ENCODE peak calls at places on chromosomes 3 and 15, in five cellular contexts. One of them, this sample, is unnamed.

GRCh38 chr15:67880651-67881182 is 40.9 kb upstream of the RNU6-1 start:
- DNase-seq in GM13976: no peak
- DNase-seq in endodermal cell: no peak
- DNase-seq in amygdala: no peak
- DNase-seq in hepatic stellate cell: no peak
- DNase-seq in this sample: no peak

GRCh38 chr3:1294566-1294965 is 201.7 kb downstream of the CNTN6 start:
- DNase-seq in amygdala: no peak
- DNase-seq in hepatic stellate cell: no peak
- DNase-seq in endodermal cell: no peak
- DNase-seq in GM13976: no peak
- DNase-seq in this sample: no peak

GRCh38 chr15:90619468-90619867 is 89.7 kb downstream of the CRTC3 start:
- DNase-seq in hepatic stellate cell: no peak
- DNase-seq in amygdala: no peak
- DNase-seq in GM13976: no peak
- DNase-seq in endodermal cell: no peak
- DNase-seq in this sample: no peak

GRCh38 chr3:169146112-169146665 is 517.3 kb downstream of the MECOM start:
- DNase-seq in GM13976: peak; percentile 27
- DNase-seq in endodermal cell: peak; percentile 78
- DNase-seq in hepatic stellate cell: no peak
- DNase-seq in amygdala: no peak
- DNase-seq in this sample: no peak

GRCh38 chr3:170531557-170532335 is 54.1 kb downstream of the SLC7A14 start:
- DNase-seq in GM13976: no peak
- DNase-seq in amygdala: no peak
- DNase-seq in hepatic stellate cell: no peak
- DNase-seq in endodermal cell: no peak
- DNase-seq in this sample: no peak

GRCh38 chr15:90794538-90794937 is 73.8 kb upstream of the FURIN start:
- DNase-seq in amygdala: no peak
- DNase-seq in hepatic stellate cell: no peak
- DNase-seq in endodermal cell: no peak
- DNase-seq in GM13976: no peak
- DNase-seq in this sample: no peak

GRCh38 chr3:110413807-110414748 is 657.5 kb upstream of the NECTIN3 start:
- DNase-seq in hepatic stellate cell: peak; percentile 18
- DNase-seq in endodermal cell: no peak
- DNase-seq in amygdala: no peak
- DNase-seq in GM13976: no peak
- DNase-seq in this sample: no peak

GRCh38 chr3:107416138-107416537 is 38.9 kb downstream of the CCDC54 start:
- DNase-seq in endodermal cell: no peak
- DNase-seq in amygdala: no peak
- DNase-seq in hepatic stellate cell: no peak
- DNase-seq in GM13976: no peak
- DNase-seq in this sample: no peak

GRCh38 chr3:167187211-167187610 is 192.9 kb downstream of the ZBBX start:
- DNase-seq in GM13976: no peak
- DNase-seq in amygdala: no peak
- DNase-seq in hepatic stellate cell: no peak
- DNase-seq in endodermal cell: no peak
- DNase-seq in this sample: no peak

GRCh38 chr3:150412599-150413069 is 4.5 kb downstream of the TSC22D2 start:
- DNase-seq in hepatic stellate cell: no peak
- DNase-seq in GM13976: peak; percentile 28
- DNase-seq in amygdala: no peak
- DNase-seq in endodermal cell: no peak
- DNase-seq in this sample: peak; percentile 40

GRCh38 chr3:53350652-53351051 is 3.3 kb upstream of the DCP1A start:
- DNase-seq in GM13976: peak; percentile 26
- DNase-seq in hepatic stellate cell: no peak
- DNase-seq in endodermal cell: peak; percentile 58
- DNase-seq in amygdala: no peak
- DNase-seq in this sample: peak; percentile 24

This sample was measured in GM12865.